ENCODE peak calls at places on chromosomes 4 and X, in five cellular contexts. K is fibroblast of mammary gland, G is fibroblast of pulmonary artery, S is mammary epithelial cell, Y is lung. L is an unnamed sample.

GRCh38 chr4:166675411-166675810 is 558.9 kb downstream of the SPOCK3 start:
- DNase-seq in G (peak; percentile 85), K (peak; percentile 23), Y (no peak), S (peak; percentile 71), L (no peak)

GRCh38 chr4:148344382-148344781 is 97.8 kb downstream of the NR3C2 start:
- DNase-seq in G (no peak), K (no peak), Y (no peak), S (no peak), L (no peak)

GRCh38 chr4:156312261-156312847 is 358.7 kb upstream of the CTSO start:
- DNase-seq in G (peak; percentile 29), S (peak; percentile 74), K (peak; percentile 7), Y (no peak), L (peak; percentile 36)

GRCh38 chr4:3451956-3452355 is 10.2 kb downstream of the HGFAC start:
- DNase-seq in K (peak; percentile 71), G (peak; percentile 18), Y (no peak), S (peak; percentile 55), L (peak; percentile 59)

GRCh38 chr4:128862608-128863313 is 53.3 kb downstream of the JADE1 start:
- DNase-seq in K (no peak), G (no peak), S (no peak), Y (no peak), L (no peak)

GRCh38 chrX:72308566-72309296 is 3.0 kb upstream of the CITED1 start:
- DNase-seq in K (peak; percentile 57), G (peak; percentile 68), Y (peak; percentile 69), S (peak; percentile 57), L (peak; percentile 51)

GRCh38 chrX:69038826-69039225 is 126.4 kb downstream of the PJA1 start:
- DNase-seq in K (no peak), G (no peak), S (no peak), Y (no peak), L (peak; percentile 13)

GRCh38 chrX:30657542-30658238 is 4.5 kb downstream of the GK start:
- DNase-seq in S (peak; percentile 79), K (peak; percentile 81), Y (no peak), G (peak; percentile 35), L (peak; percentile 33)

GRCh38 chr4:176498857-176499256 is 179.1 kb downstream of the SPCS3 start:
- DNase-seq in K (no peak), S (no peak), G (peak; percentile 28), Y (no peak), L (peak; percentile 53)

GRCh38 chr4:7828926-7829325 is 110.7 kb downstream of the AFAP1 start:
- DNase-seq in K (peak; percentile 90), S (peak; percentile 56), G (peak; percentile 79), Y (no peak), L (peak; percentile 76)

GRCh38 chrX:133859336-133859735 is 126.1 kb downstream of the GPC3 start:
- DNase-seq in S (peak; percentile 57), G (no peak), K (no peak), Y (no peak), L (no peak)

GRCh38 chr4:98584265-98584664 is 74.1 kb downstream of the TSPAN5 start:
- DNase-seq in Y (no peak), S (peak; percentile 37), G (no peak), K (peak; percentile 63), L (no peak)

GRCh38 chr4:1219553-1219950 is 29.4 kb downstream of the CTBP1 start:
- DNase-seq in Y (no peak), S (no peak), K (peak; percentile 48), G (no peak), L (no peak)
- H3K4me3 ChIP-seq in Y (no peak overlapping the region), S (no peak overlapping the region), K (no peak overlapping the region), G (no peak overlapping the region), L (no peak overlapping the region)

GRCh38 chrX:281166-281999 is at the start of gene PLCXD1:
- DNase-seq in K (no peak), Y (no peak), S (no peak), G (peak; percentile 58), L (no peak)
- H3K4me3 ChIP-seq in K (peak within 1 kb of the TSS; percentile 38), Y (no peak within 1 kb of the TSS), S (no peak within 1 kb of the TSS), G (peak within 1 kb of the TSS; percentile 56), L (peak within 1 kb of the TSS; percentile 50)

DNA sequence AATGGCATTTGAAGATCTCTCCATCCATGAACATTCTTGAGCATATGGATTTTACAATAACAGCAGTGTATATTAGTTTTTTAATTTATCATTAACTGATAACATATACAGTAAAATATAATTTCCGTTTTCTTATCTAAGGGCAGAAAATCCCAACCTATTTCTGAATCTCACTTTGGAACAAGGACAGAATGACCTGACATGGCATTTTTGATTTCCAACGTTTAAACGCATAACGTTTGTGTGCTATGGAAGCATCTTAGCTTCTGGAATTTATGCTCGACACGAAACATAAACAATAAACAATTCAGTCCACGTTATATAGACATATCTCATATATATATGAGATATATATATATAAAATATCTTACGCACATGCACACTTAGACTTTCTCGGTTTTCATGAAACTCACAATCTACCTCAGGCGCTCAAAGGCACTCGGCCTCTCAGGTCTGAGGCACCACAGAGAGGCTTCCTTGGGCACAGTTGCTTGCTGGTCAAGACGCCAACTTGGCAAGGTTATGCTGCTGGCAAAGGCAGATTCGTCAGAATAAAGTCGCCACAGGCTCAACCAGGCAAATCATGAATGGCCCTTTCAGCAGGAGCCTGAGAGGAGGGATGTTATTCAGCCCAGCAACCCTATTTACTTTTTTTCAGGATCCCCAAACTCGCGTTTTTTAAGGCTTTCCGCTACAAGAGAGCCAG is 1.0 kb upstream of the UGT8 start:
- DNase-seq in S (no peak), G (no peak), Y (no peak), K (no peak), L (no peak)
- H3K4me3 ChIP-seq in S (no peak overlapping the region), G (no peak overlapping the region), Y (no peak overlapping the region), K (no peak overlapping the region), L (no peak overlapping the region)

GRCh38 chr4:5790546-5790857 is 79.5 kb downstream of the EVC start:
- DNase-seq in G (no peak), K (no peak), Y (no peak), S (no peak), L (no peak)
- H3K4me3 ChIP-seq in G (no peak overlapping the region), K (no peak overlapping the region), Y (no peak overlapping the region), S (no peak overlapping the region), L (no peak overlapping the region)

GRCh38 chrX:16187024-16187698 is 19.9 kb downstream of the MAGEB17 start:
- DNase-seq in Y (no peak), K (peak; percentile 1), G (no peak), S (no peak), L (no peak)
- H3K4me3 ChIP-seq in Y (no peak overlapping the region), K (no peak overlapping the region), G (no peak overlapping the region), S (no peak overlapping the region), L (no peak overlapping the region)

DNA sequence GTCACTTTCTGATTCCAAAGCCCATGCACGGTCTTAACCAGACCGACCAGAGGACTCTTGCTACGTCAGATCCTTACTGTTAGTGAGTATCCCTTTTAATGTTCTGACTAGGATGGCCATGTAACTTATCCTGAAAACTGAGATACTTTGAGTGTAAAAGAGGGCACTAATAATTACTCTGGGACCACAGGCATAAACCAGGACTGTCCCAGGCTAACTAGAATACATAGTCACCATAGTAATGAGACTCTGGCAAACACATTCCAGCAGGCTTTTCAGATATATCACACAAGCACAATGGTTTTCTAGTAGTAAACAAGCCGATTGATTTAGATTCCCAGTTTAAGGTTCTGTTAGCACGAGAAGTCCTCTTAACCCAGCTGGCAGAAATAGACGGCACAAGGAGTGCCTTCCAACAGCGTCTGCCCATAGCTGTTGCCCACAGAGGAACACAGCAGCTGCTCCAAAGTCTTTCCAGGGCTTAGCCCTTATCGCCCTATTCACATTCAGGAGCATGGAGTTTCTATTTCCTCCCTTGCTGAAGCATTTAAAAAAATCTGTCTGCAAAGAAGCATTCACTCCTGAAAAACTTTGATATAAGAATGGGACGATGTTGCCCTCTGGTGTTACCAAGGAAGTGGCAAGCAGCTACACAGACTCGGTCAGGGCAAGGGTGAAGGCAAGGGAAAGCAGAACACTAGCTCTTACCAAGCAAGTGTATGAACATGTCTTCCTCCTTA is 92.4 kb downstream of the CXCL13 start:
- DNase-seq in Y (peak; percentile 33), K (peak; percentile 77), S (peak; percentile 64), G (peak; percentile 84), L (peak; percentile 72)
- H3K4me3 ChIP-seq in Y (no peak overlapping the region), K (no peak overlapping the region), S (no peak overlapping the region), G (no peak overlapping the region), L (no peak overlapping the region)

GRCh38 chr4:165301833-165302232 is 25.6 kb upstream of the MSMO1 start:
- DNase-seq in K (peak; percentile 31), Y (no peak), S (no peak), G (no peak), L (peak; percentile 9)
- H3K4me3 ChIP-seq in K (peak overlapping the region; percentile 36), Y (no peak overlapping the region), S (no peak overlapping the region), G (peak overlapping the region; percentile 23), L (peak overlapping the region; percentile 53)